ENCODE peak calls at places on chromosome 13, in four cellular contexts. W is heart right ventricle, Y is adrenal gland, V is A549. M is an unnamed sample. For H3K4me1, the result is how much of the 10 kb centered on the place peaks cover.

GRCh38 chr13:51154029-51154555 is 43.0 kb upstream of the C13orf42 start:
- DNase-seq in V (no peak), W (no peak), Y (peak), M (peak)

GRCh38 chr13:79287994-79288795 is 117.9 kb downstream of the RBM26 start:
- DNase-seq in Y (no peak), V (no peak), W (no peak), M (no peak)

GRCh38 chr13:19056355-19056880 is 125.2 kb downstream of the TUBA3C start:
- DNase-seq in V (no peak), W (no peak), Y (no peak), M (no peak)

GRCh38 chr13:73519720-73520119 is 460.9 kb downstream of the KLF5 start:
- DNase-seq in W (no peak), V (no peak), Y (no peak), M (no peak)

GRCh38 chr13:42377640-42378382 is 105.9 kb downstream of the AKAP11 start:
- DNase-seq in W (no peak), Y (no peak), V (no peak), M (peak)

GRCh38 chr13:40539954-40540706 is 126.3 kb downstream of the FOXO1 start:
- DNase-seq in W (no peak), Y (peak), V (peak), M (no peak)

GRCh38 chr13:26548251-26548765 is 9.2 kb upstream of the WASF3 start:
- DNase-seq in W (no peak), V (no peak), Y (no peak), M (no peak)

GRCh38 chr13:51562011-51562671 is 22.1 kb upstream of the WDFY2 start:
- DNase-seq in Y (no peak), W (no peak), V (no peak), M (peak)

GRCh38 chr13:102799544-102800144 is 725 bp downstream of the BIVM start:
- DNase-seq in W (no peak), Y (peak), V (peak), M (peak)

GRCh38 chr13:85864963-85865530 is 65.8 kb upstream of the SLITRK6 start:
- DNase-seq in Y (no peak), W (no peak), V (no peak), M (no peak)

GRCh38 chr13:50726164-50726563 is 117.3 kb downstream of the DLEU7 start:
- DNase-seq in W (no peak), V (no peak), Y (no peak), M (no peak)

DNA sequence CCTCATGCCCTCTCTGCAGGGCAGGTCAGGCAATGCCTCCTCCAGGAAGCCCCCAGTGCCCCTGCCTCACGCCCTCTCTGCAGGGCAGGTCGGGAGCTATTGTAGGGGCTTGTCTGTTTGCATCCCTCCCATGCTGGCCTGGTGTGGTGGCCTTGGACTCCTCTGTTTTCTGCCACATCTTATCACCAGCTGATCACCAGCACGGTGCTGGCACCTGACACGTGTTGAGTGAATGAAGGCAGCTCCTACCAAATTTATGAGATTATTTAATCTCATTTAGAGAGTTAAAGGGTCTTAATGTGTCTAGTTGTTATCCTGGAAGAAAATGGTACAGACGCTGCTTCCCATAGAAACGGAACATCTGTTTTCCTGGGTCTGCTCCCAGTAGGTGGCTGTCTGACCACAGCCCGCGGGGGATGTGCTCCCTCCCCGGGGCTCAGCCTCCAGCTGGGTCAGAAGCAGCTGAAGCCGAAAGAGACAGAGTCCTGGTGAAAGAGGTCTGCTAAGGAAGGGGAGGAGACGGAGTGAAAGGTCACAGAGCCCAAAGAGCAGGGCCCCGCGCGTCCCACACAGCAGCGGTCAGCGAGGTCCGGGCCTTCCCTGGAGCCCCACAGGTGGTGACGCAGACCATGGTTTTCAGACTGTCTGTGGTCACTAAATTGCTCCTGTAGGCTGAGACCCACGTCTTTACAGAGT is 51.7 kb upstream of the C13orf46 start:
- DNase-seq in V (no peak), W (no peak), Y (no peak), M (no peak)
- H3K4me1 ChIP-seq in V (under half), W (under half), Y (under half), M (under half)

GRCh38 chr13:22496803-22497508 is 683.8 kb upstream of the SGCG start:
- DNase-seq in V (no peak), W (no peak), Y (peak), M (no peak)
- H3K4me3 ChIP-seq in V (no peak), W (no peak), Y (no peak), M (no peak)

GRCh38 chr13:23728807-23729206 is 158.6 kb downstream of the TNFRSF19 start:
- DNase-seq in W (no peak), V (no peak), Y (no peak), M (no peak)

GRCh38 chr13:23724196-23724970 is 154.2 kb downstream of the TNFRSF19 start:
- DNase-seq in V (no peak), Y (no peak), W (no peak), M (no peak)

GRCh38 chr13:23723463-23723862 is 153.3 kb downstream of the TNFRSF19 start:
- DNase-seq in W (no peak), V (no peak), Y (no peak), M (no peak)

GRCh38 chr13:23722726-23723453 is 152.7 kb downstream of the TNFRSF19 start:
- DNase-seq in W (no peak), V (no peak), Y (no peak), M (no peak)

GRCh38 chr13:23725922-23726321 is 155.7 kb downstream of the TNFRSF19 start:
- DNase-seq in W (no peak), V (no peak), Y (no peak), M (no peak)
- H3K27ac ChIP-seq in W (no peak), V (no peak), Y (no peak), M (no peak)

DNA sequence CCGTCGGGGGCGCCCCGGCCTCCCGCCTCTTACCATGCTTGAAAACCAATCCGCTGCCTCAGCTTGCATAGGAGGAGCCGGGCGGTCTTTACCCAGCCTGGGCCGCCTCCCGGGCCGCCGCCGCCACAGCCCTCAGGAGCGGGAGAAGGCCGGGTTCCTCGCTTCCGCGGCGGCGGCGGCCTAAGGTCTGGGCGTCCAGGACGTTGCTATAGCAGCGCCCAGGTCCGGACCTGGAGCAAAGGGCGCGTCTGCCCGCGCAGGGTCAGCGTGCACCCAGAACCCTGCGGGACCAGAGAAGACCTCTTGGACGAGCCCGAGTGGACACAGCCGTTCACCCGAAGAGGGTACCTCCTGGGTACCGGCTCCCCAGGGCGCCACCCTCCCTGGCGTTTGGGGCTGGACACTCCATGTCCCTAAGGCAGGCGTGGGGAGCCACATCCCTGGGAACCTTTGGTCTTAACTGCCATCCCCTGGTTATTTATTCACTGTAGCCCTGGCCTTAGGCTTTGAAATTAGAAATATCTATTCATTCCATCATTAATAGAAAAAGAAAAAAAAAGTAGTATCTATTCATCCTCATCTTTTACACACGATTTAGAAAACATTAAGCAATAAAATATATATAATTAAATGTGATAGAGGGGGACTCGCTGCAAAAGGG is 2.4 kb downstream of the DZIP1 start:
- DNase-seq in V (no peak), W (no peak), Y (no peak), M (no peak)
- H3K4me1 ChIP-seq in V (under half), W (under half), Y (under half), M (under half)

GRCh38 chr13:58478858-58479257 is 847.3 kb downstream of the PCDH17 start:
- DNase-seq in Y (no peak), V (no peak), W (no peak), M (no peak)
- H3K4me3 ChIP-seq in Y (no peak), V (no peak), W (no peak), M (no peak)

GRCh38 chr13:95235199-95235726 is 66.0 kb downstream of the ABCC4 start:
- DNase-seq in V (no peak), Y (no peak), W (no peak), M (no peak)

GRCh38 chr13:95235944-95236343 is 65.3 kb downstream of the ABCC4 start:
- DNase-seq in V (no peak), Y (no peak), W (no peak), M (no peak)

GRCh38 chr13:95239293-95239692 is 62.0 kb downstream of the ABCC4 start:
- DNase-seq in V (no peak), W (no peak), Y (no peak), M (no peak)

GRCh38 chr13:95236774-95237173 is 64.5 kb downstream of the ABCC4 start:
- DNase-seq in V (no peak), W (no peak), Y (no peak), M (no peak)

DNA sequence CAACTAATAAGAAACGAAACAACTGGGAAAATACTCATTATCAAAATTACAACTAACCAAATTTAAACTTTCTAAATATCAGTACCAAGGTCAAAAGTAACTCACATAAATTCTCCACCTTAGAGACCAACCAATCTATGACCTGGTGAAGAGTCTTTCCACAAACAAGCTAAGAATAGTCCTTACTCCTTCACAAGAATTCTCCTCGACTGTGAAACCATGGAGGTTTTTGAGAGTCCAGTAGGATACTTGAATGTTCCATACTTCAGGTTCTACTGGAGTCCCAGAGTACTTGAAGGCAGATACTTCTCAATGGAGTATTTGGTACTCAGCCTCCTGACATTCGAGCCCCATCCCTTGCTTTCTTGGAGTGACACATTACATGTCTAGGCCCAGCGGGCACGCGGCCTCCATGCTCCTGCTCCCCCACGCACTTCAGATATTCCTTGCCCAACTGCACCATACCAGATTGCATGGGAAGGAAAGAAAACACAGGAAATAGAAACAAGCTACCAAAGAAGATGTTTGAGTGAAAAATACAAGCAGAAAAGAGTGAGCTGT is 63.9 kb downstream of the ABCC4 start:
- DNase-seq in Y (no peak), V (no peak), W (no peak), M (no peak)
- H3K27ac ChIP-seq in Y (no peak), V (peak), W (no peak), M (no peak)

M was measured in CD4-positive, CD25-positive, alpha-beta regulatory T cell.